ENCODE peak calls at places on chromosomes 6 and 20, in ten cellular contexts. S is GM03348; L is ELF-1; M is mesothelial cell of epicardium; C is bronchial epithelial cell; U is heart right ventricle; Q is CD4-positive, CD25-positive, alpha-beta regulatory T cell; G is NCI-H2081; R is fibroblast of mammary gland; X is HT-29. J is an unnamed sample.

GRCh38 chr20:4136078-4136966 is 121.0 kb upstream of the RNF24 start:
- DNase-seq in S (no peak), L (peak), M (no peak), C (no peak), U (no peak), Q (no peak), G (no peak), R (no peak), X (no peak), J (no peak)

GRCh38 chr6:53111865-53112264 is 36.8 kb downstream of the GCM1 start:
- DNase-seq in S (no peak), L (no peak), M (no peak), C (peak), U (no peak), Q (no peak), G (no peak), R (no peak), X (peak), J (no peak)

GRCh38 chr6:39309942-39310531 is 4.2 kb downstream of the KCNK17 start:
- DNase-seq in S (peak), L (peak), M (peak), C (peak), U (peak), Q (peak), G (peak), R (peak), X (peak), J (peak)

GRCh38 chr20:26276811-26277210 is 580.2 kb upstream of the ZNF337 start:
- DNase-seq in S (peak), L (peak), M (no peak), C (no peak), U (no peak), Q (no peak), G (no peak), R (no peak), X (no peak), J (no peak)

GRCh38 chr6:75084872-75085381 is 120.9 kb downstream of the COL12A1 start:
- DNase-seq in S (no peak), L (peak), M (peak), C (peak), U (peak), Q (no peak), G (no peak), R (no peak), X (no peak), J (no peak)

GRCh38 chr6:109947001-109947400 is 31.1 kb upstream of the GPR6 start:
- DNase-seq in S (no peak), L (no peak), M (no peak), C (peak), U (no peak), Q (no peak), G (no peak), R (no peak), X (peak), J (no peak)

GRCh38 chr6:100176951-100177710 is 183.1 kb upstream of the MCHR2 start:
- DNase-seq in S (no peak), L (no peak), M (no peak), C (no peak), U (no peak), Q (no peak), G (no peak), R (peak), X (no peak), J (no peak)

GRCh38 chr6:39865011-39865888 is 69.0 kb downstream of the MOCS1 start:
- DNase-seq in S (peak), L (peak), M (no peak), C (peak), U (peak), Q (peak), G (no peak), R (peak), X (peak), J (peak)

GRCh38 chr6:44439270-44440045 is 52.0 kb downstream of the CDC5L start:
- DNase-seq in S (peak), L (no peak), M (no peak), C (peak), U (no peak), Q (no peak), G (no peak), R (peak), X (no peak), J (no peak)

GRCh38 chr6:166312832-166313231 is 4.6 kb upstream of the PRR18 start:
- DNase-seq in S (no peak), L (no peak), M (no peak), C (no peak), U (no peak), Q (no peak), G (no peak), R (no peak), X (no peak), J (no peak)

GRCh38 chr6:75233097-75233615 is 10.4 kb downstream of the COX7A2 start:
- DNase-seq in S (no peak), L (no peak), M (no peak), C (no peak), U (no peak), Q (no peak), G (no peak), R (no peak), X (no peak), J (no peak)

GRCh38 chr6:33901822-33902816 is 98.3 kb upstream of the MLN start:
- DNase-seq in S (no peak), L (no peak), M (no peak), C (no peak), U (no peak), Q (no peak), G (no peak), R (no peak), X (no peak), J (no peak)

GRCh38 chr20:36532388-36532787 is 8.9 kb upstream of the MYL9 start:
- DNase-seq in S (no peak), L (no peak), M (no peak), C (no peak), U (no peak), Q (no peak), G (no peak), R (no peak), X (no peak), J (no peak)

GRCh38 chr6:139323511-139324445 is 32.0 kb upstream of the TXLNB start:
- DNase-seq in S (no peak), L (peak), M (no peak), C (no peak), U (peak), Q (peak), G (no peak), R (peak), X (no peak), J (peak)

GRCh38 chr20:63455568-63455859 is 16.9 kb downstream of the KCNQ2 start:
- DNase-seq in S (no peak), L (no peak), M (no peak), C (no peak), U (no peak), Q (no peak), G (no peak), R (no peak), X (no peak), J (no peak)

GRCh38 chr6:43758617-43759050 is 11.4 kb upstream of the VEGFA start:
- DNase-seq in S (peak), L (peak), M (no peak), C (no peak), U (no peak), Q (no peak), G (peak), R (no peak), X (peak), J (no peak)

GRCh38 chr6:83467620-83468036 is 36.8 kb upstream of the ME1 start:
- DNase-seq in S (no peak), L (no peak), M (no peak), C (no peak), U (peak), Q (no peak), G (no peak), R (no peak), X (no peak), J (no peak)

GRCh38 chr6:33846226-33846625 is 42.4 kb upstream of the MLN start:
- DNase-seq in S (no peak), L (no peak), M (no peak), C (peak), U (no peak), Q (no peak), G (no peak), R (peak), X (no peak), J (no peak)

GRCh38 chr6:159989471-159989870 is 20.6 kb downstream of the IGF2R start:
- DNase-seq in S (no peak), L (no peak), M (no peak), C (no peak), U (no peak), Q (no peak), G (no peak), R (no peak), X (no peak), J (no peak)

GRCh38 chr6:99349620-99350141 is at the start of gene FAXC:
- DNase-seq in S (peak), L (peak), M (peak), C (peak), U (no peak), Q (no peak), G (peak), R (no peak), X (peak), J (no peak)

GRCh38 chr6:27126815-27127537 is 120.5 kb upstream of the PRSS16 start:
- DNase-seq in S (peak), L (peak), M (peak), C (peak), U (peak), Q (peak), G (peak), R (peak), X (peak), J (peak)

GRCh38 chr6:168515376-168515775 is 74.4 kb downstream of the SMOC2 start:
- DNase-seq in S (no peak), L (peak), M (no peak), C (no peak), U (no peak), Q (no peak), G (no peak), R (no peak), X (no peak), J (no peak)

GRCh38 chr6:128981716-128982115 is 98.8 kb downstream of the LAMA2 start:
- DNase-seq in S (no peak), L (no peak), M (no peak), C (peak), U (no peak), Q (no peak), G (no peak), R (peak), X (peak), J (no peak)

GRCh38 chr20:49479785-49480184 is 2.7 kb downstream of the KCNB1 start:
- DNase-seq in S (no peak), L (no peak), M (no peak), C (no peak), U (no peak), Q (no peak), G (no peak), R (no peak), X (peak), J (no peak)

GRCh38 chr20:54113553-54113952 is 43.2 kb upstream of the BCAS1 start:
- DNase-seq in S (no peak), L (no peak), M (no peak), C (no peak), U (no peak), Q (no peak), G (no peak), R (no peak), X (peak), J (no peak)

GRCh38 chr20:46427384-46427783 is 21.0 kb upstream of the ELMO2 start:
- DNase-seq in S (no peak), L (no peak), M (no peak), C (no peak), U (no peak), Q (no peak), G (no peak), R (no peak), X (no peak), J (no peak)

GRCh38 chr6:112044856-112045255 is 9.0 kb upstream of the CCN6 start:
- DNase-seq in S (peak), L (no peak), M (no peak), C (peak), U (no peak), Q (no peak), G (no peak), R (peak), X (no peak), J (no peak)

GRCh38 chr20:1524004-1524403 is 32.8 kb upstream of the SIRPB2 start:
- DNase-seq in S (no peak), L (no peak), M (no peak), C (no peak), U (no peak), Q (no peak), G (no peak), R (no peak), X (no peak), J (no peak)